ENCODE peak calls at places on chromosomes 12 and 14, in four cellular contexts. L is activated effector memory CD4-positive, alpha-beta T cell treated with Interleukin-2 at 50 U/mL for 16 hours; C is hypothalamus; F is A549. P is an unnamed sample.

GRCh38 chr14:104937694-104938365 is 13.2 kb downstream of the PLD4 start:
- DNase-seq in L (no peak), C (no peak), F (no peak), P (no peak)

GRCh38 chr14:105940534-105941225 is 414.3 kb downstream of the TMEM121 start:
- DNase-seq in L (no peak), C (no peak), F (no peak), P (no peak)

GRCh38 chr12:28024231-28024995 is 51.9 kb upstream of the PTHLH start:
- DNase-seq in C (no peak), L (no peak), F (peak), P (no peak)

GRCh38 chr12:15329891-15330290 is 7.6 kb downstream of the PTPRO start:
- DNase-seq in C (no peak), L (no peak), F (no peak), P (no peak)

GRCh38 chr12:8950287-8950574 is 786 bp upstream of the M6PR start:
- DNase-seq in L (no peak), C (no peak), F (no peak), P (no peak)

GRCh38 chr12:108733132-108733531 is 1.8 kb upstream of the CORO1C start:
- DNase-seq in C (no peak), F (no peak), L (no peak), P (no peak)

GRCh38 chr12:57147641-57147944 is 174 bp upstream of the LRP1-AS start:
- DNase-seq in C (no peak), F (no peak), L (no peak), P (no peak)

GRCh38 chr14:73661872-73662271 is 17.1 kb downstream of the DNAL1 start:
- DNase-seq in F (no peak), L (no peak), C (no peak), P (no peak)

GRCh38 chr14:32201816-32202467 is at the start of gene RNU6-7:
- DNase-seq in F (peak), C (no peak), L (no peak), P (peak)

GRCh38 chr14:104361921-104362681 is 217.5 kb upstream of the C14orf180 start:
- DNase-seq in L (no peak), C (no peak), F (no peak), P (no peak)

GRCh38 chr12:117679776-117680175 is 289.0 kb downstream of the KSR2 start:
- DNase-seq in C (no peak), L (no peak), F (no peak), P (no peak)

GRCh38 chr12:41496009-41496408 is 307.9 kb downstream of the PDZRN4 start:
- DNase-seq in L (no peak), C (no peak), F (no peak), P (no peak)

GRCh38 chr14:90609376-90609775 is 206.9 kb downstream of the TTC7B start:
- DNase-seq in L (no peak), C (no peak), F (no peak), P (no peak)

GRCh38 chr12:42706331-42706730 is 116.8 kb upstream of the PRICKLE1 start:
- DNase-seq in F (no peak), C (no peak), L (no peak), P (no peak)

GRCh38 chr12:53660064-53660463 is 15.8 kb downstream of the ATP5MC2 start:
- DNase-seq in C (no peak), L (no peak), F (no peak), P (no peak)

GRCh38 chr14:94142836-94143235 is 13.4 kb upstream of the IFI27L2 start:
- DNase-seq in L (no peak), C (no peak), F (no peak), P (no peak)

GRCh38 chr12:55681142-55682077 is 26.3 kb downstream of the ITGA7 start:
- DNase-seq in F (peak), C (peak), L (no peak), P (no peak)

GRCh38 chr12:51951199-51951842 is at the start of gene ACVR1B:
- DNase-seq in C (peak), L (peak), F (peak), P (peak)

GRCh38 chr12:79006306-79006705 is 141.7 kb downstream of the SYT1 start:
- DNase-seq in L (no peak), C (no peak), F (peak), P (no peak)

GRCh38 chr12:65631621-65632111 is 192.6 kb upstream of the HMGA2 start:
- DNase-seq in C (no peak), F (peak), L (no peak), P (no peak)

GRCh38 chr12:52534482-52534881 is 14.3 kb upstream of the KRT5 start:
- DNase-seq in L (no peak), C (no peak), F (peak), P (no peak)

P was measured in T-helper 1 cell.